ENCODE peak calls at places on chromosomes 7 and 10, in five cellular contexts. V is AG20443, D is A549, P is OCI-LY7, X is iris pigment epithelial cell. B is an unnamed sample.

GRCh38 chr7:30143748-30144251 is 9.0 kb downstream of the MTURN start:
- DNase-seq in V (no peak), P (no peak), X (peak; percentile 65), D (no peak), B (peak; percentile 99)

GRCh38 chr7:131095346-131095745 is 232.3 kb upstream of the MKLN1 start:
- DNase-seq in X (no peak), P (no peak), D (no peak), V (no peak), B (no peak)

GRCh38 chr10:104342941-104343411 is 4.7 kb upstream of the ITPRIP start:
- DNase-seq in V (no peak), P (no peak), X (no peak), D (no peak), B (no peak)

GRCh38 chr7:11427686-11428273 is 404.2 kb downstream of the THSD7A start:
- DNase-seq in D (peak; percentile 48), V (peak; percentile 47), X (peak; percentile 77), P (peak; percentile 56), B (no peak)

GRCh38 chr7:12210179-12211053 is 678 bp upstream of the TMEM106B start:
- DNase-seq in P (no peak), V (peak; percentile 7), X (no peak), D (peak; percentile 31), B (no peak)

GRCh38 chr10:52729259-52730104 is 43.1 kb downstream of the MBL2 start:
- DNase-seq in V (peak; percentile 62), P (peak; percentile 34), D (peak; percentile 35), X (peak; percentile 46), B (no peak)

GRCh38 chr10:77165445-77166316 is 471.9 kb downstream of the KCNMA1 start:
- DNase-seq in P (peak; percentile 38), V (peak; percentile 58), X (peak; percentile 65), D (peak; percentile 40), B (peak; percentile 49)

GRCh38 chr10:60237977-60238376 is 151.7 kb downstream of the ANK3 start:
- DNase-seq in V (peak; percentile 16), X (peak; percentile 55), P (peak; percentile 31), D (no peak), B (no peak)

GRCh38 chr7:36423633-36424032 is 34.0 kb downstream of the ANLN start:
- DNase-seq in P (no peak), X (no peak), D (no peak), V (no peak), B (no peak)

GRCh38 chr10:33211123-33211878 is 123.2 kb downstream of the NRP1 start:
- DNase-seq in V (peak; percentile 89), D (no peak), P (no peak), X (peak; percentile 91), B (no peak)

GRCh38 chr10:33719005-33719703 is 384.7 kb upstream of the NRP1 start:
- DNase-seq in X (no peak), P (no peak), D (no peak), V (no peak), B (no peak)

GRCh38 chr10:29239569-29240472 is 49.0 kb upstream of the LYZL1 start:
- DNase-seq in P (peak; percentile 3), X (peak; percentile 32), D (peak; percentile 34), V (peak; percentile 43), B (no peak)

GRCh38 chr7:108134486-108134885 is 4.3 kb upstream of the LAMB4 start:
- DNase-seq in V (no peak), X (no peak), D (no peak), P (no peak), B (no peak)

GRCh38 chr7:25028370-25028971 is 48.5 kb upstream of the OSBPL3 start:
- DNase-seq in V (peak; percentile 77), X (peak; percentile 95), P (no peak), D (no peak), B (peak; percentile 99)

GRCh38 chr10:113709221-113709838 is 29.6 kb downstream of the CASP7 start:
- DNase-seq in V (peak; percentile 73), P (no peak), D (no peak), X (peak; percentile 85), B (no peak)

GRCh38 chr10:129800796-129801340 is 163.2 kb downstream of the EBF3 start:
- DNase-seq in V (peak; percentile 9), D (no peak), P (no peak), X (no peak), B (no peak)

GRCh38 chr10:97861924-97862323 is 12.3 kb downstream of the GOLGA7B start:
- DNase-seq in P (no peak), D (no peak), V (no peak), X (no peak), B (peak; percentile 74)

GRCh38 chr7:105339404-105340316 is 49.1 kb downstream of the SRPK2 start:
- DNase-seq in X (no peak), D (no peak), P (no peak), V (no peak), B (no peak)

GRCh38 chr10:77532068-77532467 is 105.5 kb downstream of the KCNMA1 start:
- DNase-seq in P (no peak), X (peak; percentile 28), V (no peak), D (no peak), B (no peak)

GRCh38 chr10:124354411-124355382 is 64.0 kb downstream of the OAT start:
- DNase-seq in D (peak; percentile 65), V (peak; percentile 91), X (peak; percentile 80), P (no peak), B (peak; percentile 35)

GRCh38 chr10:119281581-119282071 is 74.3 kb downstream of the GRK5 start:
- DNase-seq in P (no peak), X (peak; percentile 27), V (peak; percentile 67), D (no peak), B (no peak)

GRCh38 chr10:124697837-124698559 is 46.2 kb downstream of the FAM53B start:
- DNase-seq in D (peak; percentile 24), V (peak; percentile 46), P (no peak), X (no peak), B (no peak)

GRCh38 chr7:106165328-106165727 is 53.2 kb upstream of the SYPL1 start:
- DNase-seq in V (peak; percentile 53), D (no peak), P (no peak), X (peak; percentile 60), B (no peak)

GRCh38 chr7:159197066-159197975 is 52.7 kb upstream of the VIPR2 start:
- DNase-seq in X (peak; percentile 10), D (no peak), P (peak; percentile 11), V (no peak), B (no peak)

GRCh38 chr7:144548556-144548955 is 145.1 kb upstream of the NOBOX start:
- DNase-seq in V (no peak), P (no peak), X (no peak), D (no peak), B (no peak)

GRCh38 chr7:55493416-55493815 is 78.9 kb downstream of the VOPP1 start:
- DNase-seq in D (no peak), X (no peak), V (peak; percentile 67), P (no peak), B (no peak)

GRCh38 chr10:29734980-29735627 is 100.3 kb upstream of the SVIL start:
- DNase-seq in V (peak; percentile 77), X (no peak), P (no peak), D (peak; percentile 40), B (peak; percentile 47)

GRCh38 chr7:121530251-121531174 is 134.4 kb upstream of the FAM3C start:
- DNase-seq in X (peak; percentile 99), D (peak; percentile 13), V (peak; percentile 79), P (no peak), B (peak; percentile 85)